ENCODE peak calls at places on chromosome X, in ten cellular contexts. One of them, this sample, is unnamed.

GRCh38 chrX:39896951-39897740 is 200.6 kb downstream of the BCOR start:
- DNase-seq in H9: peak; percentile 82
- DNase-seq in T-helper 2 cell: no peak
- DNase-seq in frontal cortex: no peak
- DNase-seq in tibial nerve: no peak
- DNase-seq in posterior cingulate gyrus: peak; percentile 83
- DNase-seq in NCI-H748 treated with DMSO at 0.1 percent for 48 hours: no peak
- DNase-seq in neural crest cell: no peak
- DNase-seq in type B pancreatic cell: no peak
- DNase-seq in body of pancreas: peak; percentile 30
- DNase-seq in this sample: peak; percentile 38

GRCh38 chrX:49988128-49988527 is 65.7 kb downstream of the CLCN5 start:
- DNase-seq in H9: no peak
- DNase-seq in T-helper 2 cell: no peak
- DNase-seq in frontal cortex: no peak
- DNase-seq in tibial nerve: no peak
- DNase-seq in posterior cingulate gyrus: no peak
- DNase-seq in NCI-H748 treated with DMSO at 0.1 percent for 48 hours: no peak
- DNase-seq in neural crest cell: no peak
- DNase-seq in type B pancreatic cell: no peak
- DNase-seq in body of pancreas: no peak
- DNase-seq in this sample: no peak

GRCh38 chrX:130057209-130057608 is 53.1 kb downstream of the ELF4 start:
- DNase-seq in H9: no peak
- DNase-seq in T-helper 2 cell: no peak
- DNase-seq in frontal cortex: no peak
- DNase-seq in tibial nerve: no peak
- DNase-seq in posterior cingulate gyrus: no peak
- DNase-seq in NCI-H748 treated with DMSO at 0.1 percent for 48 hours: no peak
- DNase-seq in neural crest cell: no peak
- DNase-seq in type B pancreatic cell: no peak
- DNase-seq in body of pancreas: no peak
- DNase-seq in this sample: no peak

GRCh38 chrX:106894978-106895452 is 8.1 kb downstream of the RIPPLY1 start:
- DNase-seq in H9: no peak
- DNase-seq in T-helper 2 cell: no peak
- DNase-seq in frontal cortex: no peak
- DNase-seq in tibial nerve: no peak
- DNase-seq in posterior cingulate gyrus: no peak
- DNase-seq in NCI-H748 treated with DMSO at 0.1 percent for 48 hours: no peak
- DNase-seq in neural crest cell: no peak
- DNase-seq in type B pancreatic cell: no peak
- DNase-seq in body of pancreas: no peak
- DNase-seq in this sample: peak; percentile 39

GRCh38 chrX:96440941-96441340 is 243.7 kb upstream of the DIAPH2 start:
- DNase-seq in H9: no peak
- DNase-seq in T-helper 2 cell: no peak
- DNase-seq in frontal cortex: no peak
- DNase-seq in tibial nerve: peak; percentile 21
- DNase-seq in posterior cingulate gyrus: no peak
- DNase-seq in NCI-H748 treated with DMSO at 0.1 percent for 48 hours: no peak
- DNase-seq in neural crest cell: no peak
- DNase-seq in type B pancreatic cell: no peak
- DNase-seq in body of pancreas: no peak
- DNase-seq in this sample: no peak

GRCh38 chrX:104372547-104372946 is 117.8 kb upstream of the ESX1 start:
- DNase-seq in H9: no peak
- DNase-seq in T-helper 2 cell: no peak
- DNase-seq in frontal cortex: no peak
- DNase-seq in tibial nerve: no peak
- DNase-seq in posterior cingulate gyrus: no peak
- DNase-seq in NCI-H748 treated with DMSO at 0.1 percent for 48 hours: no peak
- DNase-seq in neural crest cell: no peak
- DNase-seq in type B pancreatic cell: no peak
- DNase-seq in body of pancreas: no peak
- DNase-seq in this sample: no peak

GRCh38 chrX:15244421-15244820 is 25.5 kb downstream of the ASB9 start:
- DNase-seq in H9: no peak
- DNase-seq in T-helper 2 cell: no peak
- DNase-seq in frontal cortex: no peak
- DNase-seq in tibial nerve: no peak
- DNase-seq in posterior cingulate gyrus: no peak
- DNase-seq in NCI-H748 treated with DMSO at 0.1 percent for 48 hours: no peak
- DNase-seq in neural crest cell: no peak
- DNase-seq in type B pancreatic cell: no peak
- DNase-seq in body of pancreas: no peak
- DNase-seq in this sample: no peak

GRCh38 chrX:151996329-151996728 is 21.9 kb upstream of the GABRE start:
- DNase-seq in H9: no peak
- DNase-seq in T-helper 2 cell: no peak
- DNase-seq in frontal cortex: no peak
- DNase-seq in tibial nerve: no peak
- DNase-seq in posterior cingulate gyrus: no peak
- DNase-seq in NCI-H748 treated with DMSO at 0.1 percent for 48 hours: no peak
- DNase-seq in neural crest cell: no peak
- DNase-seq in type B pancreatic cell: no peak
- DNase-seq in body of pancreas: no peak
- DNase-seq in this sample: no peak

GRCh38 chrX:9911479-9911878 is 55.7 kb upstream of the CLDN34 start:
- DNase-seq in H9: no peak
- DNase-seq in T-helper 2 cell: no peak
- DNase-seq in frontal cortex: no peak
- DNase-seq in tibial nerve: no peak
- DNase-seq in posterior cingulate gyrus: no peak
- DNase-seq in NCI-H748 treated with DMSO at 0.1 percent for 48 hours: no peak
- DNase-seq in neural crest cell: no peak
- DNase-seq in type B pancreatic cell: no peak
- DNase-seq in body of pancreas: no peak
- DNase-seq in this sample: no peak

GRCh38 chrX:119008122-119008744 is 33.8 kb downstream of the LONRF3 start:
- DNase-seq in H9: no peak
- DNase-seq in T-helper 2 cell: no peak
- DNase-seq in frontal cortex: no peak
- DNase-seq in tibial nerve: no peak
- DNase-seq in posterior cingulate gyrus: no peak
- DNase-seq in NCI-H748 treated with DMSO at 0.1 percent for 48 hours: peak; percentile 20
- DNase-seq in neural crest cell: peak; percentile 35
- DNase-seq in type B pancreatic cell: no peak
- DNase-seq in body of pancreas: peak; percentile 48
- DNase-seq in this sample: peak; percentile 5

GRCh38 chrX:14095702-14096101 is 66.0 kb upstream of the GEMIN8 start:
- DNase-seq in H9: peak; percentile 50
- DNase-seq in T-helper 2 cell: no peak
- DNase-seq in frontal cortex: no peak
- DNase-seq in tibial nerve: peak; percentile 11
- DNase-seq in posterior cingulate gyrus: peak; percentile 73
- DNase-seq in NCI-H748 treated with DMSO at 0.1 percent for 48 hours: no peak
- DNase-seq in neural crest cell: peak; percentile 20
- DNase-seq in type B pancreatic cell: no peak
- DNase-seq in body of pancreas: peak; percentile 62
- DNase-seq in this sample: peak; percentile 33

GRCh38 chrX:114162068-114162735 is 421.7 kb upstream of the HTR2C start:
- DNase-seq in H9: peak; percentile 88
- DNase-seq in T-helper 2 cell: no peak
- DNase-seq in frontal cortex: no peak
- DNase-seq in tibial nerve: no peak
- DNase-seq in posterior cingulate gyrus: peak; percentile 44
- DNase-seq in NCI-H748 treated with DMSO at 0.1 percent for 48 hours: no peak
- DNase-seq in neural crest cell: peak; percentile 10
- DNase-seq in type B pancreatic cell: no peak
- DNase-seq in body of pancreas: peak; percentile 5
- DNase-seq in this sample: no peak

GRCh38 chrX:120517936-120518335 is 42.8 kb downstream of the CUL4B start:
- DNase-seq in H9: no peak
- DNase-seq in T-helper 2 cell: no peak
- DNase-seq in frontal cortex: no peak
- DNase-seq in tibial nerve: no peak
- DNase-seq in posterior cingulate gyrus: no peak
- DNase-seq in NCI-H748 treated with DMSO at 0.1 percent for 48 hours: no peak
- DNase-seq in neural crest cell: no peak
- DNase-seq in type B pancreatic cell: no peak
- DNase-seq in body of pancreas: no peak
- DNase-seq in this sample: peak; percentile 68

GRCh38 chrX:119954374-119954773 is 10.8 kb upstream of the NKAP start:
- DNase-seq in H9: no peak
- DNase-seq in T-helper 2 cell: no peak
- DNase-seq in frontal cortex: no peak
- DNase-seq in tibial nerve: no peak
- DNase-seq in posterior cingulate gyrus: no peak
- DNase-seq in NCI-H748 treated with DMSO at 0.1 percent for 48 hours: no peak
- DNase-seq in neural crest cell: no peak
- DNase-seq in type B pancreatic cell: no peak
- DNase-seq in body of pancreas: no peak
- DNase-seq in this sample: no peak

GRCh38 chrX:26649534-26649933 is 433.6 kb downstream of the MAGEB5 start:
- DNase-seq in H9: no peak
- DNase-seq in T-helper 2 cell: no peak
- DNase-seq in frontal cortex: no peak
- DNase-seq in tibial nerve: no peak
- DNase-seq in posterior cingulate gyrus: no peak
- DNase-seq in NCI-H748 treated with DMSO at 0.1 percent for 48 hours: peak; percentile 31
- DNase-seq in neural crest cell: peak; percentile 3
- DNase-seq in type B pancreatic cell: no peak
- DNase-seq in body of pancreas: no peak
- DNase-seq in this sample: no peak

GRCh38 chrX:146907391-146908240 is 93.1 kb upstream of the CXorf51A start:
- DNase-seq in H9: no peak
- DNase-seq in T-helper 2 cell: no peak
- DNase-seq in frontal cortex: no peak
- DNase-seq in tibial nerve: no peak
- DNase-seq in posterior cingulate gyrus: peak; percentile 72
- DNase-seq in NCI-H748 treated with DMSO at 0.1 percent for 48 hours: no peak
- DNase-seq in neural crest cell: no peak
- DNase-seq in type B pancreatic cell: no peak
- DNase-seq in body of pancreas: no peak
- DNase-seq in this sample: peak; percentile 4

GRCh38 chrX:49106930-49107329 is 16.6 kb downstream of the GPKOW start:
- DNase-seq in H9: peak; percentile 35
- DNase-seq in T-helper 2 cell: no peak
- DNase-seq in frontal cortex: no peak
- DNase-seq in tibial nerve: no peak
- DNase-seq in posterior cingulate gyrus: peak; percentile 91
- DNase-seq in NCI-H748 treated with DMSO at 0.1 percent for 48 hours: no peak
- DNase-seq in neural crest cell: peak; percentile 6
- DNase-seq in type B pancreatic cell: no peak
- DNase-seq in body of pancreas: peak; percentile 30
- DNase-seq in this sample: no peak

This sample was measured in astrocyte of the cerebellum.